ENCODE peak calls at places on chromosomes 11 and 22, in nine cellular contexts. C is pancreas; K is IMR-90; H is uterus; B is CD4-positive, alpha-beta memory T cell; S is Peyer's patch; F is K562; Z is right atrium auricular region; D is heart right ventricle. I is an unnamed sample. For H3K4me1, the result is how much of the 10 kb centered on the place peaks cover.

GRCh38 chr11:36411202-36411640 is 98.9 kb downstream of the TRAF6 start:
- DNase-seq in B (no peak), D (no peak), K (no peak), Z (no peak), S (no peak), F (no peak), C (no peak), H (no peak), I (no peak)

GRCh38 chr11:83724704-83725114 is 438.5 kb upstream of the CCDC90B start:
- DNase-seq in S (no peak), F (no peak), K (no peak), Z (no peak), C (peak), H (peak), B (no peak), D (no peak), I (no peak)

GRCh38 chr11:83054001-83054400 is 17.7 kb downstream of the RAB30 start:
- DNase-seq in S (no peak), K (no peak), F (no peak), Z (no peak), C (no peak), H (no peak), D (no peak), B (no peak), I (no peak)

GRCh38 chr11:103325686-103326069 is 216.5 kb downstream of the DYNC2H1 start:
- DNase-seq in B (no peak), C (no peak), F (no peak), Z (no peak), K (no peak), D (no peak), S (no peak), H (no peak), I (no peak)

GRCh38 chr22:19554834-19555404 is 30.7 kb upstream of the CLDN5 start:
- DNase-seq in D (no peak), H (no peak), F (peak), B (no peak), K (peak), C (no peak), Z (no peak), S (no peak), I (no peak)

GRCh38 chr22:26322179-26322905 is 106.7 kb upstream of the ASPHD2 start:
- DNase-seq in K (peak), Z (no peak), C (no peak), D (no peak), H (no peak), S (no peak), B (no peak), F (no peak), I (no peak)

GRCh38 chr11:38323961-38324761 is 1726.1 kb upstream of the RAG2 start:
- DNase-seq in K (no peak), C (no peak), S (no peak), H (no peak), F (no peak), Z (no peak), D (no peak), B (no peak), I (no peak)

GRCh38 chr11:28542556-28542955 is 434.4 kb downstream of the METTL15 start:
- DNase-seq in H (no peak), Z (no peak), B (no peak), F (no peak), S (no peak), D (no peak), K (peak), C (no peak), I (no peak)

GRCh38 chr22:39646614-39647210 is 76.2 kb downstream of the CACNA1I start:
- DNase-seq in F (no peak), D (no peak), B (no peak), S (no peak), Z (no peak), K (no peak), C (no peak), H (no peak), I (no peak)

GRCh38 chr22:27670701-27671412 is 130.7 kb downstream of the MN1 start:
- DNase-seq in H (no peak), F (peak), S (no peak), C (peak), K (no peak), Z (no peak), D (peak), B (no peak), I (peak)

GRCh38 chr11:12950681-12951080 is 58.4 kb upstream of the RASSF10 start:
- DNase-seq in F (no peak), Z (no peak), B (no peak), C (no peak), S (no peak), K (peak), H (no peak), D (no peak), I (no peak)

GRCh38 chr22:47091241-47091691 is 328.8 kb downstream of the TBC1D22A start:
- DNase-seq in K (no peak), F (peak), Z (no peak), S (no peak), H (no peak), C (no peak), D (no peak), B (no peak), I (no peak)

GRCh38 chr11:17277024-17277584 is 565 bp downstream of the NUCB2 start:
- DNase-seq in C (no peak), H (no peak), B (no peak), D (no peak), F (no peak), S (no peak), Z (no peak), K (peak), I (no peak)

GRCh38 chr11:133605493-133605892 is 73.2 kb upstream of the OPCML start:
- DNase-seq in S (no peak), Z (no peak), F (no peak), K (no peak), D (no peak), H (no peak), C (no peak), B (no peak), I (no peak)

GRCh38 chr11:44574620-44575287 is 9.3 kb downstream of the CD82 start:
- DNase-seq in Z (no peak), S (peak), D (no peak), H (no peak), B (peak), C (no peak), K (peak), F (no peak), I (no peak)

GRCh38 chr11:131099746-131100145 is 183.5 kb upstream of the SNX19 start:
- DNase-seq in H (no peak), Z (no peak), F (no peak), D (no peak), S (no peak), B (no peak), K (peak), C (no peak), I (no peak)

GRCh38 chr11:70207531-70208131 is 4.5 kb downstream of the FADD start:
- DNase-seq in C (no peak), K (no peak), B (no peak), F (no peak), Z (no peak), D (no peak), H (no peak), S (no peak), I (peak)

GRCh38 chr22:43235445-43236400 is 48.8 kb upstream of the TTLL12 start:
- DNase-seq in F (no peak), D (no peak), H (no peak), Z (no peak), S (no peak), C (no peak), K (no peak), B (no peak), I (no peak)

GRCh38 chr11:65578134-65578533 is 2.3 kb downstream of the EHBP1L1 start:
- DNase-seq in F (no peak), C (no peak), K (no peak), Z (no peak), H (no peak), B (no peak), S (no peak), D (no peak), I (no peak)
- H3K4me1 ChIP-seq in F (half or more), C (under half), K (under half), Z (under half), H (under half), B (under half), S (under half), D (under half), I (under half)

GRCh38 chr11:19244621-19245020 is 3.9 kb upstream of the E2F8 start:
- DNase-seq in B (no peak), S (no peak), C (no peak), H (no peak), D (no peak), Z (no peak), F (no peak), K (no peak), I (no peak)
- H3K27ac ChIP-seq in B (no peak), S (no peak), C (no peak), H (no peak), D (no peak), Z (no peak), F (no peak), K (no peak), I (no peak)

GRCh38 chr11:60858731-60859464 is 3.1 kb upstream of the PTGDR2 start:
- DNase-seq in D (no peak), Z (no peak), B (no peak), C (no peak), F (no peak), H (no peak), K (no peak), S (peak), I (peak)
- H3K4me1 ChIP-seq in D (under half), Z (under half), B (under half), C (under half), F (under half), H (under half), K (under half), S (under half), I (under half)

GRCh38 chr11:7512525-7513209 is 1.1 kb upstream of the PPFIBP2 start:
- DNase-seq in B (no peak), S (peak), K (no peak), F (no peak), H (peak), Z (peak), C (peak), D (peak), I (peak)
- H3K27ac ChIP-seq in B (peak), S (peak), K (no peak), F (no peak), H (peak), Z (peak), C (peak), D (peak), I (peak)

DNA sequence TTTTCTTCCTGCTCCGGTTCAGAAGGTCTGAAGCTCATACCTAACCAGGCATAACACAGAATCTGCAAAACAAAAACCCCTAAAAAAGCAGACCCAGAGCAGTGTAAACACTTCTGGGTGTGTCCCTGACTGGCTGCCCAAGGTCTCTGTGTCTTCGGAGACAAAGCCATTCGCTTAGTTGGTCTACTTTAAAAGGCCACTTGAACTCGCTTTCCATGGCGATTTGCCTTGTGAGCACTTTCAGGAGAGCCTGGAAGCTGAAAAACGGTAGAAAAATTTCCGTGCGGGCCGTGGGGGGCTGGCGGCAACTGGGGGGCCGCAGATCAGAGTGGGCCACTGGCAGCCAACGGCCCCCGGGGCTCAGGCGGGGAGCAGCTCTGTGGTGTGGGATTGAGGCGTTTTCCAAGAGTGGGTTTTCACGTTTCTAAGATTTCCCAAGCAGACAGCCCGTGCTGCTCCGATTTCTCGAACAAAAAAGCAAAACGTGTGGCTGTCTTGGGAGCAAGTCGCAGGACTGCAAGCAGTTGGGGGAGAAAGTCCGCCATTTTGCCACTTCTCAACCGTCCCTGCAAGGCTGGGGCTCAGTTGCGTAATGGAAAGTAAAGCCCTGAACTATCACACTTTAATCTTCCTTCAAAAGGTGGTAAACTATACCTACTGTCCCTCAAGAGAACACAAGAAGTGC is 661 bp upstream of the MALAT1 start:
- DNase-seq in B (peak), K (peak), Z (peak), C (peak), S (peak), H (no peak), F (no peak), D (no peak), I (peak)
- H3K4me1 ChIP-seq in B (under half), K (under half), Z (under half), C (under half), S (under half), H (under half), F (under half), D (under half), I (under half)

GRCh38 chr22:44248926-44249325 is 63.8 kb downstream of the SHISAL1 start:
- DNase-seq in H (no peak), Z (peak), F (no peak), B (no peak), D (no peak), C (no peak), K (no peak), S (no peak), I (no peak)

GRCh38 chr22:44247346-44247745 is 65.4 kb downstream of the SHISAL1 start:
- DNase-seq in B (no peak), K (no peak), F (no peak), C (no peak), Z (peak), H (no peak), D (no peak), S (no peak), I (no peak)

GRCh38 chr22:44249376-44250147 is 63.2 kb downstream of the SHISAL1 start:
- DNase-seq in Z (peak), S (no peak), K (no peak), D (no peak), H (no peak), B (no peak), F (no peak), C (no peak), I (no peak)

GRCh38 chr22:44246615-44247326 is 66.0 kb downstream of the SHISAL1 start:
- DNase-seq in S (no peak), F (no peak), H (no peak), B (no peak), C (no peak), D (no peak), K (no peak), Z (peak), I (no peak)

DNA sequence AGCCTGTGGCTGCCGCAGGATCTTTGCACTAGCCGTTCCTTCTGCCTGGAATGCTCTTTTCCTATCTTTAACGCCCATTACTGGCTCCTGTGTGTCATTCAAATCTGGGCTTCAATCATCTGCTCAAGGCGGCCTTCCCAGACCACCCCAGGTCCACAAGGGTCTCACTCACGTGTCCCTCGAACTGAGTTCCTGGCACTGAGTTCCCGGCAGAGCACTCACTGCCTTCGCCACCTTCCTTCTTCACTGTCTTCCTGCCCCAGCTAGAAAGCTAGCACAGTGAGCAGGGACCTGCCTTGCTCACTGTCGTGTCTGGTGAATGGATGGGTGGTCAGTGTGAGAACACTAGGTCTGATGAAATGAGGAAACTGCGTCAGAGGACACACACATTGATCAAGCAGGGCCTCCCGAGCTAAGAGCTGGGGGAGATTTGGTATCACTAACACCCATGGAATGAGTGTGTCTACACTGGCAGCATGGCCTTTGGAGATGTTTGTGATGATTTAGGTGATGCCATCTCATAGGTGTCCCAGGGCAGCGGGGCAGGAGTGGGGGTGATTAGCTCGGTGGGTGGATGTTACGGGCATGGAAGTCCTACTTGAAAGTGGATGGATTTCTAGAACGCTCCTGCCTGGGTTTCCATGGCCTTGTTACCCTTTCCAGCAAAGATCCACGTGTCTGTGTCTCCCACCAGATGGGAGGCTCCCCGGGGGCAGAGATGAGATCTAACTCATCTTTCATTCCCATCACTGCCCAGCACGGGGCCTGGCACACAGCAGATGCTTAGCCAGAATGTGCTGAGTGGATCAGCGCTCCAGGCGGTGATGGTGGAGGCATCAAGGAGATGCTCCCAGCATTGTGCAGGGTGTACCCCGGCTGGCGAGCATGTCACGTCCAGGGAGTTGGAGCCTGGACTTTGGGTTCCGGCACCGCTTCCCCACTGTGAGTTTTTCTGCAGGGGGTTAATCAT is 64.5 kb downstream of the SHISAL1 start:
- DNase-seq in F (no peak), B (no peak), D (no peak), S (no peak), H (no peak), K (no peak), C (no peak), Z (peak), I (no peak)
- H3K27ac ChIP-seq in F (no peak), B (no peak), D (no peak), S (no peak), H (no peak), K (no peak), C (no peak), Z (no peak), I (no peak)

DNA sequence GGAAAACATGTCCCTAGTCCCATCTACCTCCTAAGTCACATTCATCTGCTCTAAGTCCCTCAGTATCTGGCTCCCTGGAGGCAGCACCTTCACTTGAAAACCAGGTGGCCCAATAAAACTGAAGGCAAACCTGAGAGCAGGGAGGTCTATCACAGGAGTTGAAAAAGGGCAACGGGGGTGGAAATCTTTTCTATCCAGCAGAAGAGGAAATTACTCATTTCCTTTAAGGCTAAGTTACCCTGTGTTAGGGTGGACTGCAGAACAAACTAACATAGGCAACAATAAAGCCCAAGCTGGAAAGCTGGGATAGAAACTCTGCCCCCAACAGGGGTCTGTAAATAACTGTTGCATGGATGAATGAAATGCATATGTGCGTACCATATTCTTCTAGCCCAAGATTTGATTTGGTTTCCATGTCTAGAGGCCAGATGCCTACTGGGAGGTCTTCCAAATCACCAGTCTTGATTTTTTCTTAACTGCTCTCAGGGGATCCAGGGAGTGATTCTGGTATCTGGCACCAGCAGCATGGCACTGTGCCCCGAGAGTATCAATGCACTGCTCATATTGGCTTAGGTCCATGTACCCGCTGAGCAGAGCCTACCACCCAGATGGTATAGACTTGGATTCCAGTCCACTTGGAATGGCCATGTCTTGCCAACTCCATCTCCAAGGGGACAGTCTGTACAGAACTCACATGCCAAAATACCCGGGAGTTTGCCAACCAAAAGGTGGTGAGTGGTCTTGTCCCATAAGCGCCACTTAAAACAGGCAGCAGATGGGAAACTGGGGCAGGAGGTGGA is 350.0 kb upstream of the NCAM1 start:
- DNase-seq in H (no peak), S (no peak), B (no peak), F (no peak), C (no peak), Z (no peak), D (no peak), K (no peak), I (no peak)
- H3K4me1 ChIP-seq in H (under half), S (under half), B (under half), F (under half), C (under half), Z (under half), D (under half), K (under half), I (under half)

GRCh38 chr11:105137286-105137685 is 2.3 kb downstream of the CARD18 start:
- DNase-seq in H (no peak), D (no peak), F (no peak), Z (no peak), S (no peak), K (peak), C (no peak), B (no peak), I (no peak)

GRCh38 chr11:105144887-105145286 is 5.3 kb upstream of the CARD18 start:
- DNase-seq in C (no peak), Z (no peak), F (no peak), H (no peak), B (no peak), D (no peak), S (no peak), K (peak), I (no peak)

GRCh38 chr11:105139669-105140068 is at the start of gene CARD18:
- DNase-seq in F (no peak), Z (no peak), B (no peak), H (no peak), S (no peak), C (no peak), K (no peak), D (no peak), I (no peak)

DNA sequence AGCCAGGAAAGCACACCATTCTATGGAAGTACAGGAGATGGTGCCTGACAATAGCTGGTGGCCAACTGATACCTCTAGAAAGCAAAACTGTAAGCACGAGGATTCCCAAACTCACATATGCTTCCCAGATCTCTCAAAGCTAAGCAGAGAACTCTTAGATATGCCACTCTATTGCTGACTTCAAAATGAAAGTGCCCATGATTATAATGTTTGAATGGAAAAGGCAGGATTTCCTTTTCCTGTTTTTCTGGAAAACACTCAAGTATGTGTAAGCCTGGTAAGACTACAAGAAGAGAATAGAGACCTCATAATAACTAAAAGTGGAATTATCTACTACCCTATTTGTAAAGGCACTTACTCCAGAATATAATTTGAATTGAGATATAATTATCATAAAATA is 2.6 kb upstream of the CARD18 start:
- DNase-seq in S (no peak), Z (no peak), H (no peak), F (no peak), B (no peak), D (no peak), C (no peak), K (no peak), I (no peak)
- H3K27ac ChIP-seq in S (no peak), Z (no peak), H (no peak), F (no peak), B (no peak), D (no peak), C (no peak), K (no peak), I (no peak)

I was measured in aorta.